ENCODE peak calls at places on chromosomes 7 and 10, in four cellular contexts. G, C, V and N are unnamed samples.

GRCh38 chr10:118799779-118800178 is 45.0 kb upstream of the CACUL1 start:
- DNase-seq in G (no peak), C (no peak), V (no peak), N (no peak)

GRCh38 chr7:112449353-112449752 is 907 bp upstream of the IFRD1 start:
- DNase-seq in G (no peak), C (no peak), V (peak; percentile 45), N (no peak)

GRCh38 chr10:122974543-122975064 is 5.6 kb upstream of the PSTK start:
- DNase-seq in G (no peak), C (no peak), V (no peak), N (no peak)

GRCh38 chr7:3260425-3260762 is 40.7 kb upstream of the SDK1 start:
- DNase-seq in G (no peak), C (no peak), V (peak; percentile 59), N (no peak)

GRCh38 chr7:121330053-121330833 is 1.4 kb downstream of the WNT16 start:
- DNase-seq in G (no peak), C (no peak), V (peak; percentile 43), N (peak; percentile 27)

GRCh38 chr10:122548699-122549098 is 11.9 kb upstream of the DMBT1 start:
- DNase-seq in G (no peak), C (no peak), V (no peak), N (no peak)

GRCh38 chr7:156897673-156898072 is 4.7 kb upstream of the LMBR1 start:
- DNase-seq in G (no peak), C (no peak), V (no peak), N (no peak)

GRCh38 chr7:29332027-29332806 is 137.6 kb downstream of the CHN2 start:
- DNase-seq in G (no peak), C (no peak), V (no peak), N (peak; percentile 54)

GRCh38 chr7:47946581-47947354 is 1.5 kb downstream of the PKD1L1 start:
- DNase-seq in G (no peak), C (no peak), V (no peak), N (no peak)

GRCh38 chr10:119849031-119849789 is 23.4 kb downstream of the MCMBP start:
- DNase-seq in G (no peak), C (no peak), V (peak; percentile 72), N (no peak)

GRCh38 chr7:157588271-157588589 is 251.4 kb downstream of the DNAJB6 start:
- DNase-seq in G (no peak), C (no peak), V (no peak), N (no peak)

GRCh38 chr10:3468919-3469638 is 296.5 kb upstream of the PITRM1 start:
- DNase-seq in G (no peak), C (no peak), V (peak; percentile 95), N (no peak)